ENCODE peak calls at places on chromosomes 13 and 19, in seven cellular contexts. X is GM12892, R is H1, B is SK-N-SH, F is K562, D is GM12878, M is HepG2. I is an unnamed sample.

GRCh38 chr13:21137696-21138095 is 38.7 kb downstream of the SKA3 start:
- DNase-seq in M (peak), R (no peak), F (no peak), D (no peak), X (no peak), B (no peak), I (no peak)

GRCh38 chr13:41311607-41312500 is 787 bp downstream of the NAA16 start:
- DNase-seq in B (peak), X (peak), D (no peak), M (peak), F (no peak), R (no peak), I (peak)

GRCh38 chr13:21232196-21232595 is 55.7 kb downstream of the MRPL57 start:
- DNase-seq in B (no peak), X (no peak), F (no peak), M (no peak), D (no peak), R (no peak), I (no peak)

GRCh38 chr19:29376855-29377354 is 148.9 kb upstream of the VSTM2B start:
- DNase-seq in D (no peak), X (no peak), F (no peak), M (no peak), R (no peak), B (no peak), I (no peak)

GRCh38 chr13:44627441-44627840 is 51.3 kb upstream of the TSC22D1 start:
- DNase-seq in D (no peak), F (no peak), B (no peak), R (no peak), X (no peak), M (no peak), I (no peak)

GRCh38 chr13:47334173-47334572 is 437.3 kb upstream of the HTR2A start:
- DNase-seq in R (no peak), X (no peak), F (no peak), M (no peak), B (no peak), D (no peak), I (no peak)

GRCh38 chr13:57286511-57287098 is 119.6 kb downstream of the PRR20E start:
- DNase-seq in X (no peak), M (no peak), R (no peak), F (no peak), D (no peak), B (peak), I (no peak)

GRCh38 chr13:37442996-37443395 is 155.6 kb downstream of the POSTN start:
- DNase-seq in D (no peak), F (no peak), X (no peak), B (no peak), M (no peak), R (no peak), I (no peak)

GRCh38 chr13:90427322-90428272 is 919.9 kb upstream of the MIR17HG start:
- DNase-seq in R (no peak), F (no peak), M (no peak), B (peak), X (no peak), D (no peak), I (no peak)

GRCh38 chr19:17468302-17469091 is 1.8 kb upstream of the SLC27A1 start:
- DNase-seq in F (no peak), D (no peak), R (no peak), X (no peak), B (no peak), M (no peak), I (no peak)

GRCh38 chr13:107299717-107300116 is 731.8 kb upstream of the ARGLU1 start:
- DNase-seq in B (no peak), D (no peak), M (no peak), X (no peak), R (no peak), F (no peak), I (no peak)

GRCh38 chr19:13843104-13843921 is 33.6 kb upstream of the NANOS3 start:
- DNase-seq in B (peak), F (no peak), D (no peak), X (no peak), R (no peak), M (no peak), I (no peak)

GRCh38 chr19:7386308-7386707 is 37.6 kb downstream of the ARHGEF18 start:
- DNase-seq in B (no peak), F (no peak), M (no peak), R (no peak), X (no peak), D (no peak), I (no peak)

GRCh38 chr19:13995017-13995728 is 10.9 kb downstream of the RFX1 start:
- DNase-seq in D (no peak), X (no peak), B (no peak), R (no peak), M (no peak), F (no peak), I (peak)

GRCh38 chr13:100440756-100441421 is 147.7 kb downstream of the GGACT start:
- DNase-seq in D (no peak), B (no peak), R (no peak), M (peak), X (no peak), F (no peak), I (no peak)

GRCh38 chr19:3249408-3249807 is 24.9 kb downstream of the CELF5 start:
- DNase-seq in R (no peak), X (no peak), M (peak), D (no peak), B (peak), F (peak), I (no peak)

GRCh38 chr13:62710766-62711165 is 1295.1 kb upstream of the PCDH20 start:
- DNase-seq in M (no peak), B (no peak), X (no peak), F (no peak), R (no peak), D (no peak), I (no peak)

GRCh38 chr19:55606471-55606787 is 982 bp downstream of the ZNF865 start:
- DNase-seq in F (no peak), X (no peak), M (no peak), D (no peak), R (no peak), B (no peak), I (no peak)

GRCh38 chr13:79522583-79522982 is 41.6 kb downstream of the NDFIP2 start:
- DNase-seq in B (no peak), X (no peak), F (no peak), R (no peak), M (no peak), D (peak), I (peak)

DNA sequence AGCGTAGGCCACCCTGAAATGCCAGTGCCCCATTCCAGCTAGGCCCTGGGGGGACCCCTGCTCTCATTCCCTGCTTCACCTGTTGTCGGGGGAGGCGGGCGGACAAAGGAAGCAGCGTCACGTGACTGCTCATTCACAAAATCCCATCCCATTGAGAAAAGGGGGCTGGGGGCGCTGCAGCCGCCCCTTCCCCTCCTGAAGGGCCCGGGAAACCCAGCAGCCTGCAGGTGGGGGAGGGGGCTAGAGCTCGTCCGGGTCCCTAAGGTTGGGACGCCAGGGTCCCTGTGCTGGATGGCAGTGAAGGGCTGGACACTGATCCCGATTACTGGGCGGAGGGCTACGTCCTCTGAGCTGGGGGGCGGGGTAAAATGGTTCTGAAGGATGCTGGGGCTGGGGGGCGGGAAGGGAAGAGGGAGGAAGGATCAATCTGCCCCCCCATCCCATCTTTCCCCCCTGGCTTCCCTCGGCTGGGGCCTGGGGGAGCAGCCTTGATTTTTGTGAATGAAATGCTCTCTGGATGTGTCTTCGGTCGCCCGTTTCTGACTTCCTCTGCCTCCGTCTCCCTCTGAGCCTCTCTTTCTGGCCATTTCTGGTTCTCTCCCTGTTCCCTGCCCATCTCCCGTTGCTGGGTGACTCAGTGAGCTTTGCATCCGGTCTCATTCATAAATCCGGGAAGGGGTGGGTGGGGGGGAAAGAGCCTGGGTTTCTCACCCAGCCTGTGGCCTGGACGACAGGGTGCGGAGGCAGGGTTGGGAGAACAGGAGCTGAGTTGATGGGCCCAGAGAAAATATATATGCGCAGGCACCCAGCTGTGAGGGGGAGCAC is 816 bp downstream of the SPRED3 start:
- DNase-seq in M (no peak), X (no peak), F (no peak), B (peak), R (no peak), D (no peak), I (no peak)
- TF ChIP-seq TAF1 in M (no peak), X (no peak), F (no peak), B (no peak), R (no peak), D (no peak), I (no peak)

DNA sequence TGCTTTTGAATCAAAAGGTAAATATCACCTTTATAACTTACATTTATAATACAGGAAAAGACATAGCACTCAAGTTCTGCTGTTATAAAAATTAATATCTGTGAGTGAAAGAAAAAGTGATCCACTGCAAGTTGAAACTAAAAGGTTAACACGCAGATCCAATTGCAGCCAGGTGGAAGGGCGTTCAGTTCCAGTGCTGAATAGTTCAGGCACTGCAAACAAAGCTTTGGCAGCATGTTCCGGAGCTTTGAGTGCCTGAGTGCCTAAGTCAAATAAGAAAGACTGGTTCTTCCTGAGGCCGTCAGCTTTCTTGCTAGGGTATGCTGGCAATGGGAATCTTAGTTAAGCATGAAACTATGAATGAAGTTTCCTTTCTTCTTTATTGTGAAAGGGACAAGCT is 200.3 kb downstream of the LMO7 start:
- DNase-seq in M (no peak), B (no peak), X (no peak), F (no peak), R (no peak), D (no peak), I (no peak)
- TF ChIP-seq POLR2AphosphoS5 in M (no peak), B (no peak), X (no peak), F (no peak), R (no peak), D (no peak), I (no peak)

DNA sequence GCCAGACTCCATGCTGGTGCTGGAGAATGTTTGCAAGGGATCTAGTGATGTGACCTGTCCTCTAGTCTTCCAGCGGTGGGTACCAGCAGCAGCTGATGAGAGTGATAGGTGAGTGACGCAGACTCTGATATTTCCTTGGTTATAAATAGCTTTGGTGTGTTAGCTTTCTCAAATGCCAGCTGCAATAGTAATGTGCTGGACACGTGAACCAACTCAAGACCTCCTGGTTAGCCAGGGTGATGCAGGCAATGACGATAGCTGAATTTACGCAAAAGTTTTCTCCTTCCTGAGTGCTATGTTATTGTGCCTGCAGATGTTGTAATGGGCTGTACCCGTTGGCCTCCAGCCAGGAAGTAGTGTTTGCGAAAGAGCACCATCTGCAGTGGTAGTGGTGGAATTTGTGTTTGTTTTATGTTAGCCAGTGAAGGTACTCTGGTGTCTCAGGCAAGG is 129.5 kb downstream of the CYSLTR2 start:
- DNase-seq in M (peak), B (no peak), F (no peak), D (no peak), R (no peak), X (no peak), I (no peak)
- TF ChIP-seq TAF1 in M (no peak), B (no peak), F (no peak), D (no peak), R (no peak), X (no peak), I (no peak)

GRCh38 chr19:51339313-51339686 is 2.6 kb downstream of the VSIG10L start:
- DNase-seq in D (no peak), M (no peak), X (no peak), B (no peak), F (peak), R (peak), I (no peak)

GRCh38 chr19:51341066-51341465 is 873 bp downstream of the VSIG10L start:
- DNase-seq in F (no peak), B (no peak), D (no peak), X (no peak), M (no peak), R (no peak), I (no peak)

GRCh38 chr19:51338563-51339312 is 3.2 kb downstream of the VSIG10L start:
- DNase-seq in D (peak), F (peak), R (peak), B (peak), M (peak), X (peak), I (peak)

GRCh38 chr19:51337861-51338562 is 3.9 kb downstream of the VSIG10L start:
- DNase-seq in B (no peak), M (no peak), X (no peak), R (no peak), F (no peak), D (no peak), I (no peak)

GRCh38 chr19:51339687-51340656 is 2.0 kb downstream of the VSIG10L start:
- DNase-seq in B (peak), R (peak), X (peak), M (peak), D (peak), F (peak), I (peak)
- TF ChIP-seq POLR2AphosphoS5 in B (peak), R (peak), X (no peak), M (peak), D (no peak), F (peak), I (no peak)

GRCh38 chr13:72648513-72649065 is 78.8 kb downstream of the MZT1 start:
- DNase-seq in D (no peak), B (no peak), F (no peak), M (no peak), X (no peak), R (no peak), I (no peak)

GRCh38 chr13:72645521-72645920 is 81.9 kb downstream of the MZT1 start:
- DNase-seq in X (no peak), R (no peak), F (no peak), B (no peak), D (no peak), M (no peak), I (no peak)

GRCh38 chr13:72638059-72638815 is 89.2 kb downstream of the MZT1 start:
- DNase-seq in F (no peak), D (no peak), B (no peak), R (peak), X (no peak), M (no peak), I (no peak)

GRCh38 chr13:72639377-72639776 is 88.1 kb downstream of the MZT1 start:
- DNase-seq in F (no peak), D (no peak), R (no peak), X (no peak), M (no peak), B (no peak), I (no peak)

DNA sequence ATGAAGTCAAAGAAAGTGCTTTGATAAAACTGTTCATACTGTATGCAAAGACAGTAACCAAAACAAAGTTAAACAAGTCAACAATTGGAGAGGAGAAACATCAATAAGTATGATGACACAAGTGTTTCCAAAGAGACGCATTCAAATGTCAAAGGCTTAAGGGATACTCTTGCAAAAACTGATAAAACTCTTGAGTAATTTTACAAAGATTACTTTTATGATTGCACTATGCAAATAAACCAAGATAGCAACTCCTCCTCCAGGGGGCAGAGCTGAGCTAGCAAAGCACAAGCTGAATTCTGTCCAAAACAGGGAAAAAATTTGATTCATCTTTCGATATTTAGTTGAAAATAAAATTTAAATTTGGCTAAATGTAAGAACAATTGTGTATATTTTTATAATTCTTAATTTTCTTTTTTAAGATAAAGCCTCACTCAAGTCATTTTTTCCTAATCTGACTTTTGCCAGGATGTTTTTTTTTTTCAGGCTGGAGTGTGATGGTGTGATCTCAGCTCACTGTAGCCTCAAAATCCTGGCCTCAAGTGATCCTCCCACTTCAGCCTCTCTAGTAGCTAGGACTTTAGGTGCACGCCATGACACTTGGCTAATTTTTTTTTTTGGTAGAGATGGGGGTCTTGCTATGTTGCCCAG is 84.0 kb downstream of the MZT1 start:
- DNase-seq in D (no peak), R (no peak), M (peak), F (peak), B (peak), X (peak), I (peak)
- TF ChIP-seq TAF1 in D (no peak), R (no peak), M (no peak), F (no peak), B (no peak), X (no peak), I (no peak)

GRCh38 chr13:97125810-97126738 is 96.1 kb upstream of the MBNL2 start:
- DNase-seq in X (peak), R (no peak), M (no peak), D (peak), B (no peak), F (no peak), I (no peak)
- TF ChIP-seq POLR2AphosphoS5 in X (no peak), R (no peak), M (no peak), D (no peak), B (no peak), F (no peak), I (no peak)

I was measured in GM12891.